ENCODE peak calls at places on chromosomes 1 and 21, in eight cellular contexts. P is stimulated activated CD4-positive, alpha-beta T cell treated with anti-CD3 and anti-CD28 coated beads, Interleukin-4, amount 100 ng/mL, for 1 hour; T is IMR-90; W is T follicular helper cell; K is esophagus squamous epithelium; B is A549; C is uterus; X is CD8-positive, alpha-beta memory T cell. M is an unnamed sample.

GRCh38 chr1:40921522-40921921 is 58.0 kb upstream of the CTPS1 start:
- DNase-seq in X (no peak), C (no peak), T (no peak), W (no peak), P (no peak), B (no peak), K (no peak), M (no peak)

GRCh38 chr1:156504062-156504813 is 3.7 kb upstream of the MEF2D start:
- DNase-seq in P (no peak), X (no peak), C (no peak), B (no peak), K (no peak), T (peak; percentile 33), W (no peak), M (no peak)

GRCh38 chr1:100184536-100184935 is 6.5 kb upstream of the LRRC39 start:
- DNase-seq in W (no peak), C (no peak), T (no peak), P (no peak), K (no peak), B (no peak), X (no peak), M (no peak)

GRCh38 chr1:165894591-165894990 is 67.2 kb downstream of the UCK2 start:
- DNase-seq in K (no peak), X (no peak), B (no peak), C (no peak), T (peak; percentile 64), P (no peak), W (no peak), M (peak; percentile 16)

GRCh38 chr1:91653183-91653582 is 152.5 kb downstream of the CDC7 start:
- DNase-seq in K (no peak), X (no peak), T (no peak), B (no peak), W (no peak), C (no peak), P (no peak), M (no peak)

GRCh38 chr1:22237433-22238093 is 94.7 kb upstream of the WNT4 start:
- DNase-seq in X (no peak), T (no peak), W (no peak), P (no peak), B (no peak), C (no peak), K (no peak), M (no peak)

GRCh38 chr1:223253916-223254315 is 110.1 kb downstream of the SUSD4 start:
- DNase-seq in X (no peak), P (no peak), B (no peak), T (no peak), W (no peak), C (no peak), K (no peak), M (no peak)

GRCh38 chr1:1680031-1680911 is 12.3 kb downstream of the SLC35E2B start:
- DNase-seq in W (no peak), C (no peak), P (peak; percentile 1), T (no peak), B (no peak), K (no peak), X (no peak), M (no peak)

GRCh38 chr1:61253912-61254628 is 171.7 kb downstream of the NFIA start:
- DNase-seq in C (no peak), X (no peak), T (no peak), W (no peak), P (no peak), K (no peak), B (no peak), M (peak; percentile 24)

GRCh38 chr1:21648791-21649190 is 20.4 kb downstream of the RAP1GAP start:
- DNase-seq in B (no peak), T (no peak), X (no peak), P (no peak), W (no peak), C (no peak), K (no peak), M (no peak)

GRCh38 chr1:59104191-59104760 is 192.6 kb upstream of the FGGY start:
- DNase-seq in W (no peak), B (no peak), X (no peak), T (no peak), C (no peak), K (no peak), P (no peak), M (no peak)

GRCh38 chr1:154208677-154209390 is 2.7 kb upstream of the CFAP141 start:
- DNase-seq in X (no peak), B (no peak), P (no peak), W (no peak), T (no peak), C (no peak), K (no peak), M (peak; percentile 24)

GRCh38 chr1:119943216-119943615 is 46.9 kb upstream of the ADAM30 start:
- DNase-seq in W (no peak), X (no peak), C (no peak), K (no peak), P (no peak), B (no peak), T (no peak), M (no peak)

GRCh38 chr21:32253215-32253641 is 25.6 kb downstream of the MIS18A start:
- DNase-seq in C (peak; percentile 59), B (no peak), X (no peak), K (no peak), W (no peak), P (no peak), T (peak; percentile 65), M (peak; percentile 71)

GRCh38 chr1:54371038-54371935 is 34.9 kb downstream of the SSBP3 start:
- DNase-seq in K (no peak), T (no peak), P (no peak), B (no peak), X (no peak), C (no peak), W (no peak), M (no peak)

GRCh38 chr21:34129039-34129891 is 55.9 kb downstream of the MRPS6 start:
- DNase-seq in X (no peak), K (no peak), C (peak; percentile 59), B (no peak), W (peak; percentile 46), P (peak; percentile 61), T (peak; percentile 92), M (peak; percentile 86)

GRCh38 chr1:53574621-53575020 is 115.4 kb downstream of the DMRTB1 start:
- DNase-seq in W (no peak), P (no peak), B (no peak), C (peak; percentile 5), T (no peak), K (no peak), X (no peak), M (no peak)

GRCh38 chr1:40944841-40945430 is 34.6 kb upstream of the CTPS1 start:
- DNase-seq in W (no peak), P (no peak), T (peak; percentile 43), C (peak; percentile 39), B (no peak), X (no peak), K (no peak), M (no peak)

GRCh38 chr1:225318706-225319575 is 108.9 kb downstream of the LBR start:
- DNase-seq in X (no peak), K (no peak), P (no peak), T (peak; percentile 36), W (no peak), C (no peak), B (peak; percentile 66), M (peak; percentile 37)

GRCh38 chr1:203135636-203136305 is 8.2 kb downstream of the ADORA1 start:
- DNase-seq in B (no peak), C (no peak), K (no peak), X (no peak), W (no peak), T (no peak), P (no peak), M (no peak)

GRCh38 chr1:56908619-56909340 is 54.2 kb downstream of the C8A start:
- DNase-seq in P (no peak), W (no peak), K (no peak), B (no peak), C (no peak), T (no peak), X (no peak), M (no peak)

GRCh38 chr1:109613396-109614147 is 5.8 kb downstream of the GNAT2 start:
- DNase-seq in W (no peak), B (no peak), P (no peak), C (no peak), X (no peak), K (no peak), T (peak; percentile 76), M (peak; percentile 36)

GRCh38 chr21:42973309-42973990 is 912 bp upstream of the PKNOX1 start:
- DNase-seq in X (no peak), P (peak; percentile 3), B (no peak), W (no peak), K (no peak), T (no peak), C (peak; percentile 38), M (no peak)

GRCh38 chr1:77668924-77669449 is 13.5 kb downstream of the ZZZ3 start:
- DNase-seq in K (no peak), X (no peak), P (no peak), W (no peak), C (no peak), T (peak; percentile 5), B (no peak), M (peak; percentile 40)

GRCh38 chr1:154556422-154556821 is 2.0 kb downstream of the UBE2Q1 start:
- DNase-seq in B (no peak), X (no peak), K (no peak), W (no peak), T (peak; percentile 23), C (no peak), P (no peak), M (peak; percentile 32)

GRCh38 chr1:42752284-42752683 is 12.2 kb upstream of the CLDN19 start:
- DNase-seq in P (no peak), B (no peak), X (no peak), C (no peak), T (no peak), K (no peak), W (no peak), M (no peak)

GRCh38 chr1:17729909-17730308 is 25.2 kb upstream of the ACTL8 start:
- DNase-seq in T (no peak), P (no peak), W (no peak), C (no peak), K (no peak), B (no peak), X (no peak), M (no peak)

GRCh38 chr21:43355925-43356289 is 71.0 kb downstream of the SIK1 start:
- DNase-seq in B (no peak), T (no peak), C (no peak), P (no peak), W (no peak), K (no peak), X (no peak), M (no peak)

GRCh38 chr21:29416268-29416667 is 117.5 kb downstream of the BACH1 start:
- DNase-seq in X (no peak), B (no peak), P (no peak), T (no peak), K (no peak), C (no peak), W (no peak), M (no peak)

GRCh38 chr1:223531742-223532341 is 133.7 kb downstream of the CAPN8 start:
- DNase-seq in T (peak; percentile 19), B (peak; percentile 66), X (peak; percentile 11), K (no peak), P (peak; percentile 52), W (no peak), C (no peak), M (peak; percentile 37)

GRCh38 chr21:45618846-45619485 is 24.6 kb upstream of the PCBP3 start:
- DNase-seq in C (no peak), B (no peak), W (no peak), K (no peak), P (no peak), X (no peak), T (no peak), M (peak; percentile 45)

GRCh38 chr21:23921670-23922418 is 1685.4 kb downstream of the MRPL39 start:
- DNase-seq in C (no peak), B (no peak), P (no peak), X (no peak), T (no peak), W (no peak), K (no peak), M (no peak)

GRCh38 chr1:209620484-209620879 is 31.7 kb downstream of the LAMB3 start:
- DNase-seq in P (no peak), X (no peak), T (peak; percentile 57), C (no peak), K (no peak), B (no peak), W (no peak), M (peak; percentile 29)

GRCh38 chr1:67434491-67434890 is 4.3 kb upstream of the SERBP1 start:
- DNase-seq in W (no peak), X (no peak), T (peak; percentile 17), P (no peak), C (no peak), B (no peak), K (no peak), M (no peak)

M was measured in amniotic epithelial cell.